ENCODE peak calls at places on chromosomes 5 and 9, in five cellular contexts. R, E, O, G and S are unnamed samples.

GRCh38 chr5:73151733-73152410 is 21.1 kb upstream of the TMEM174 start:
- DNase-seq in G (no peak), R (no peak), O (no peak), E (no peak), S (no peak)

GRCh38 chr9:4489919-4490704 is at the start of gene SLC1A1:
- DNase-seq in R (peak; percentile 76), G (peak; percentile 69), E (peak; percentile 52), O (no peak), S (peak; percentile 73)

GRCh38 chr9:102740578-102740977 is 254.6 kb upstream of the CYLC2 start:
- DNase-seq in G (no peak), O (no peak), E (no peak), R (no peak), S (no peak)

GRCh38 chr5:128213340-128213739 is 129.8 kb downstream of the SLC12A2 start:
- DNase-seq in O (peak; percentile 18), G (peak; percentile 77), E (peak; percentile 75), R (peak; percentile 41), S (peak; percentile 84)

GRCh38 chr5:174235226-174235992 is 189.9 kb downstream of the NSG2 start:
- DNase-seq in G (no peak), O (no peak), R (no peak), E (no peak), S (no peak)

GRCh38 chr5:58904737-58905136 is 321.9 kb downstream of the RAB3C start:
- DNase-seq in R (no peak), G (no peak), O (no peak), E (no peak), S (no peak)

GRCh38 chr9:32350682-32351081 is 33.8 kb upstream of the ACO1 start:
- DNase-seq in G (peak; percentile 72), O (no peak), E (peak; percentile 42), R (no peak), S (peak; percentile 50)

GRCh38 chr9:16653491-16654407 is 216.7 kb downstream of the BNC2 start:
- DNase-seq in G (no peak), E (no peak), R (peak; percentile 12), O (no peak), S (no peak)

GRCh38 chr9:134938346-134939079 is 20.8 kb upstream of the FCN1 start:
- DNase-seq in G (no peak), E (no peak), O (no peak), R (no peak), S (no peak)

GRCh38 chr5:60633336-60633735 is 66.6 kb downstream of the DEPDC1B start:
- DNase-seq in R (no peak), G (no peak), E (no peak), O (no peak), S (no peak)

GRCh38 chr9:133597316-133597957 is 11.8 kb downstream of the FAM163B start:
- DNase-seq in O (no peak), E (peak; percentile 47), R (no peak), G (peak; percentile 36), S (peak; percentile 67)

GRCh38 chr9:91433180-91433579 is 9.5 kb upstream of the NFIL3 start:
- DNase-seq in E (peak; percentile 91), R (no peak), O (no peak), G (peak; percentile 51), S (peak; percentile 88)

GRCh38 chr9:107836300-107836699 is 346.7 kb upstream of the KLF4 start:
- DNase-seq in O (no peak), G (no peak), R (no peak), E (no peak), S (no peak)

GRCh38 chr9:115864581-115864980 is 289.0 kb upstream of the PAPPA start:
- DNase-seq in E (no peak), R (no peak), G (no peak), O (no peak), S (no peak)

GRCh38 chr5:170248172-170248571 is 15.4 kb downstream of the C5orf58 start:
- DNase-seq in E (no peak), G (no peak), O (no peak), R (no peak), S (no peak)

GRCh38 chr9:136047076-136047774 is 47.9 kb downstream of the NACC2 start:
- DNase-seq in G (peak; percentile 61), E (no peak), O (no peak), R (no peak), S (no peak)

GRCh38 chr9:120628207-120628924 is 48.4 kb upstream of the CDK5RAP2 start:
- DNase-seq in R (no peak), E (peak; percentile 60), G (no peak), O (no peak), S (no peak)

GRCh38 chr5:8396756-8397155 is 527.8 kb downstream of the MTRR start:
- DNase-seq in O (no peak), R (no peak), G (no peak), E (no peak), S (no peak)

GRCh38 chr5:142816577-142816976 is 46.4 kb downstream of the ARHGAP26 start:
- DNase-seq in O (no peak), E (no peak), G (no peak), R (peak; percentile 66), S (no peak)

GRCh38 chr9:74953235-74953741 is 576 bp upstream of the C9orf40 start:
- DNase-seq in G (peak; percentile 8), R (no peak), E (no peak), O (no peak), S (peak; percentile 66)

GRCh38 chr5:51382759-51383493 is at the start of gene ISL1:
- DNase-seq in R (peak; percentile 63), G (no peak), E (peak; percentile 60), O (no peak), S (peak; percentile 93)